ENCODE peak calls at places on chromosomes 7 and 10, in seven cellular contexts. M is AG04450; G is H1; V is GM12865; B is IMR-90; X is AG09319; P is activated T-cell treated with anti-CD3 and anti-CD28 coated beads, Interleukin-2, amount 50 U/mL, for 1 hour. L is an unnamed sample.

GRCh38 chr10:50416885-50417284 is 165.6 kb upstream of the ASAH2 start:
- DNase-seq in M (no peak), G (no peak), V (peak; percentile 37), B (no peak), X (no peak), P (no peak), L (no peak)

GRCh38 chr7:18151419-18151818 is 123.8 kb upstream of the PRPS1L1 start:
- DNase-seq in M (no peak), G (no peak), V (no peak), B (no peak), X (no peak), P (no peak), L (no peak)

GRCh38 chr10:84088626-84089025 is 50.7 kb upstream of the GHITM start:
- DNase-seq in M (no peak), G (no peak), V (no peak), B (no peak), X (no peak), P (no peak), L (no peak)

GRCh38 chr7:155782466-155782865 is 29.8 kb downstream of the SHH start:
- DNase-seq in M (no peak), G (no peak), V (no peak), B (no peak), X (no peak), P (no peak), L (no peak)

GRCh38 chr7:117225536-117225935 is 97.3 kb downstream of the WNT2 start:
- DNase-seq in M (no peak), G (no peak), V (no peak), B (peak; percentile 21), X (no peak), P (no peak), L (no peak)

GRCh38 chr10:5910323-5911100 is 20.5 kb downstream of the FBH1 start:
- DNase-seq in M (no peak), G (no peak), V (no peak), B (no peak), X (no peak), P (no peak), L (no peak)

GRCh38 chr10:118343115-118343514 is 991 bp upstream of the FAM204A start:
- DNase-seq in M (no peak), G (no peak), V (no peak), B (peak; percentile 50), X (no peak), P (no peak), L (no peak)

GRCh38 chr10:25901199-25901598 is 32.8 kb upstream of the MYO3A start:
- DNase-seq in M (no peak), G (no peak), V (peak; percentile 15), B (no peak), X (no peak), P (no peak), L (no peak)

GRCh38 chr7:25805027-25805687 is 346.8 kb upstream of the NFE2L3 start:
- DNase-seq in M (no peak), G (no peak), V (no peak), B (peak; percentile 9), X (peak; percentile 29), P (no peak), L (no peak)

GRCh38 chr7:46759711-46760480 is 822.0 kb downstream of the TNS3 start:
- DNase-seq in M (no peak), G (no peak), V (no peak), B (peak; percentile 38), X (peak; percentile 37), P (no peak), L (no peak)

GRCh38 chr7:118245267-118246040 is 20.9 kb downstream of the ANKRD7 start:
- DNase-seq in M (no peak), G (no peak), V (peak; percentile 16), B (no peak), X (no peak), P (no peak), L (no peak)

GRCh38 chr10:132539894-132540293 is 2.3 kb downstream of the INPP5A start:
- DNase-seq in M (no peak), G (no peak), V (no peak), B (peak; percentile 75), X (no peak), P (no peak), L (no peak)

GRCh38 chr7:1059200-1060091 is 15.1 kb downstream of the GPR146 start:
- DNase-seq in M (no peak), G (peak; percentile 93), V (peak; percentile 85), B (no peak), X (no peak), P (no peak), L (no peak)

GRCh38 chr7:94639384-94639783 is 16.5 kb downstream of the SGCE start:
- DNase-seq in M (no peak), G (no peak), V (no peak), B (no peak), X (no peak), P (no peak), L (no peak)

GRCh38 chr10:104777086-104777799 is 136.2 kb downstream of the SORCS3 start:
- DNase-seq in M (no peak), G (no peak), V (peak; percentile 5), B (no peak), X (no peak), P (no peak), L (no peak)

GRCh38 chr7:44580945-44581344 is 1.1 kb downstream of the TMED4 start:
- DNase-seq in M (no peak), G (no peak), V (no peak), B (no peak), X (no peak), P (no peak), L (no peak)

GRCh38 chr7:158357898-158358821 is 229.5 kb downstream of the PTPRN2 start:
- DNase-seq in M (no peak), G (no peak), V (no peak), B (no peak), X (no peak), P (no peak), L (no peak)

GRCh38 chr7:93115796-93116195 is 2.0 kb downstream of the SAMD9 start:
- DNase-seq in M (peak; percentile 4), G (no peak), V (no peak), B (peak; percentile 75), X (peak; percentile 16), P (no peak), L (no peak)

GRCh38 chr10:4022473-4022872 is 237.5 kb upstream of the KLF6 start:
- DNase-seq in M (no peak), G (no peak), V (no peak), B (no peak), X (no peak), P (no peak), L (no peak)

L was measured in GM19239.